ENCODE peak calls at places on chromosomes 5 and 9, in nine cellular contexts. One of them, this sample, is unnamed.

GRCh38 chr5:134451618-134452505 is 40.2 kb upstream of the CDKN2AIPNL start:
- DNase-seq in KBM-7: no peak
- DNase-seq in stimulated activated CD8-positive, alpha-beta memory T cell treated with anti-CD3 and anti-CD28 coated beads, Interleukin-15, amount 100 ng/mL, for 4 hours: no peak
- DNase-seq in esophagus squamous epithelium: no peak
- DNase-seq in T follicular helper cell: no peak
- DNase-seq in sigmoid colon: peak; percentile 78
- DNase-seq in naive thymus-derived CD4-positive, alpha-beta T cell: no peak
- DNase-seq in mucosa of gallbladder: peak; percentile 68
- DNase-seq in foreskin keratinocyte: peak; percentile 46
- DNase-seq in this sample: no peak

GRCh38 chr5:159133041-159133741 is 33.5 kb upstream of the EBF1 start:
- DNase-seq in sigmoid colon: no peak
- DNase-seq in foreskin keratinocyte: peak; percentile 15
- DNase-seq in T follicular helper cell: no peak
- DNase-seq in naive thymus-derived CD4-positive, alpha-beta T cell: no peak
- DNase-seq in esophagus squamous epithelium: no peak
- DNase-seq in stimulated activated CD8-positive, alpha-beta memory T cell treated with anti-CD3 and anti-CD28 coated beads, Interleukin-15, amount 100 ng/mL, for 4 hours: no peak
- DNase-seq in mucosa of gallbladder: no peak
- DNase-seq in KBM-7: peak; percentile 78
- DNase-seq in this sample: no peak

GRCh38 chr5:5209101-5209500 is 69.0 kb downstream of the ADAMTS16 start:
- DNase-seq in KBM-7: no peak
- DNase-seq in foreskin keratinocyte: no peak
- DNase-seq in sigmoid colon: no peak
- DNase-seq in esophagus squamous epithelium: no peak
- DNase-seq in T follicular helper cell: no peak
- DNase-seq in naive thymus-derived CD4-positive, alpha-beta T cell: no peak
- DNase-seq in mucosa of gallbladder: no peak
- DNase-seq in stimulated activated CD8-positive, alpha-beta memory T cell treated with anti-CD3 and anti-CD28 coated beads, Interleukin-15, amount 100 ng/mL, for 4 hours: no peak
- DNase-seq in this sample: no peak

GRCh38 chr9:137550958-137551655 is 572 bp upstream of the MRPL41 start:
- DNase-seq in naive thymus-derived CD4-positive, alpha-beta T cell: peak; percentile 58
- DNase-seq in stimulated activated CD8-positive, alpha-beta memory T cell treated with anti-CD3 and anti-CD28 coated beads, Interleukin-15, amount 100 ng/mL, for 4 hours: no peak
- DNase-seq in T follicular helper cell: no peak
- DNase-seq in KBM-7: peak; percentile 89
- DNase-seq in esophagus squamous epithelium: no peak
- DNase-seq in foreskin keratinocyte: no peak
- DNase-seq in sigmoid colon: no peak
- DNase-seq in mucosa of gallbladder: no peak
- DNase-seq in this sample: no peak

GRCh38 chr5:94849821-94850736 is 231.6 kb downstream of the SLF1 start:
- DNase-seq in esophagus squamous epithelium: no peak
- DNase-seq in mucosa of gallbladder: no peak
- DNase-seq in foreskin keratinocyte: no peak
- DNase-seq in sigmoid colon: no peak
- DNase-seq in stimulated activated CD8-positive, alpha-beta memory T cell treated with anti-CD3 and anti-CD28 coated beads, Interleukin-15, amount 100 ng/mL, for 4 hours: no peak
- DNase-seq in naive thymus-derived CD4-positive, alpha-beta T cell: peak; percentile 10
- DNase-seq in KBM-7: peak; percentile 41
- DNase-seq in T follicular helper cell: peak; percentile 3
- DNase-seq in this sample: peak; percentile 58

GRCh38 chr5:53219174-53219573 is 109.6 kb upstream of the MOCS2 start:
- DNase-seq in stimulated activated CD8-positive, alpha-beta memory T cell treated with anti-CD3 and anti-CD28 coated beads, Interleukin-15, amount 100 ng/mL, for 4 hours: no peak
- DNase-seq in sigmoid colon: no peak
- DNase-seq in T follicular helper cell: no peak
- DNase-seq in mucosa of gallbladder: no peak
- DNase-seq in KBM-7: no peak
- DNase-seq in naive thymus-derived CD4-positive, alpha-beta T cell: no peak
- DNase-seq in esophagus squamous epithelium: no peak
- DNase-seq in foreskin keratinocyte: no peak
- DNase-seq in this sample: no peak

GRCh38 chr5:5078009-5078897 is 61.9 kb upstream of the ADAMTS16 start:
- DNase-seq in stimulated activated CD8-positive, alpha-beta memory T cell treated with anti-CD3 and anti-CD28 coated beads, Interleukin-15, amount 100 ng/mL, for 4 hours: no peak
- DNase-seq in sigmoid colon: no peak
- DNase-seq in naive thymus-derived CD4-positive, alpha-beta T cell: no peak
- DNase-seq in KBM-7: no peak
- DNase-seq in esophagus squamous epithelium: no peak
- DNase-seq in mucosa of gallbladder: no peak
- DNase-seq in T follicular helper cell: no peak
- DNase-seq in foreskin keratinocyte: no peak
- DNase-seq in this sample: no peak

GRCh38 chr5:1883120-1883924 is 597 bp upstream of the IRX4 start:
- DNase-seq in stimulated activated CD8-positive, alpha-beta memory T cell treated with anti-CD3 and anti-CD28 coated beads, Interleukin-15, amount 100 ng/mL, for 4 hours: no peak
- DNase-seq in mucosa of gallbladder: no peak
- DNase-seq in naive thymus-derived CD4-positive, alpha-beta T cell: no peak
- DNase-seq in esophagus squamous epithelium: no peak
- DNase-seq in sigmoid colon: no peak
- DNase-seq in foreskin keratinocyte: no peak
- DNase-seq in KBM-7: no peak
- DNase-seq in T follicular helper cell: no peak
- DNase-seq in this sample: no peak

GRCh38 chr9:109035684-109036423 is 22.6 kb upstream of the CTNNAL1 start:
- DNase-seq in esophagus squamous epithelium: no peak
- DNase-seq in naive thymus-derived CD4-positive, alpha-beta T cell: no peak
- DNase-seq in mucosa of gallbladder: peak; percentile 69
- DNase-seq in KBM-7: no peak
- DNase-seq in sigmoid colon: no peak
- DNase-seq in T follicular helper cell: no peak
- DNase-seq in stimulated activated CD8-positive, alpha-beta memory T cell treated with anti-CD3 and anti-CD28 coated beads, Interleukin-15, amount 100 ng/mL, for 4 hours: no peak
- DNase-seq in foreskin keratinocyte: peak; percentile 65
- DNase-seq in this sample: no peak

GRCh38 chr5:10676224-10676623 is 84.8 kb downstream of the DAP start:
- DNase-seq in esophagus squamous epithelium: no peak
- DNase-seq in naive thymus-derived CD4-positive, alpha-beta T cell: no peak
- DNase-seq in sigmoid colon: no peak
- DNase-seq in T follicular helper cell: no peak
- DNase-seq in foreskin keratinocyte: no peak
- DNase-seq in KBM-7: no peak
- DNase-seq in stimulated activated CD8-positive, alpha-beta memory T cell treated with anti-CD3 and anti-CD28 coated beads, Interleukin-15, amount 100 ng/mL, for 4 hours: no peak
- DNase-seq in mucosa of gallbladder: no peak
- DNase-seq in this sample: no peak

GRCh38 chr9:123217148-123217585 is 51.2 kb downstream of the STRBP start:
- DNase-seq in esophagus squamous epithelium: no peak
- DNase-seq in T follicular helper cell: no peak
- DNase-seq in stimulated activated CD8-positive, alpha-beta memory T cell treated with anti-CD3 and anti-CD28 coated beads, Interleukin-15, amount 100 ng/mL, for 4 hours: no peak
- DNase-seq in naive thymus-derived CD4-positive, alpha-beta T cell: no peak
- DNase-seq in sigmoid colon: no peak
- DNase-seq in mucosa of gallbladder: no peak
- DNase-seq in KBM-7: no peak
- DNase-seq in foreskin keratinocyte: no peak
- DNase-seq in this sample: no peak

GRCh38 chr5:149938791-149939358 is 5.7 kb downstream of the PDE6A start:
- DNase-seq in stimulated activated CD8-positive, alpha-beta memory T cell treated with anti-CD3 and anti-CD28 coated beads, Interleukin-15, amount 100 ng/mL, for 4 hours: no peak
- DNase-seq in naive thymus-derived CD4-positive, alpha-beta T cell: no peak
- DNase-seq in foreskin keratinocyte: peak; percentile 92
- DNase-seq in KBM-7: no peak
- DNase-seq in sigmoid colon: no peak
- DNase-seq in T follicular helper cell: no peak
- DNase-seq in esophagus squamous epithelium: no peak
- DNase-seq in mucosa of gallbladder: no peak
- DNase-seq in this sample: no peak

GRCh38 chr5:1310118-1310517 is 15.2 kb upstream of the TERT start:
- DNase-seq in KBM-7: no peak
- DNase-seq in sigmoid colon: no peak
- DNase-seq in mucosa of gallbladder: no peak
- DNase-seq in esophagus squamous epithelium: no peak
- DNase-seq in stimulated activated CD8-positive, alpha-beta memory T cell treated with anti-CD3 and anti-CD28 coated beads, Interleukin-15, amount 100 ng/mL, for 4 hours: no peak
- DNase-seq in T follicular helper cell: no peak
- DNase-seq in foreskin keratinocyte: no peak
- DNase-seq in naive thymus-derived CD4-positive, alpha-beta T cell: no peak
- DNase-seq in this sample: no peak

GRCh38 chr5:81207009-81207408 is 26.1 kb upstream of the CKMT2 start:
- DNase-seq in sigmoid colon: no peak
- DNase-seq in esophagus squamous epithelium: no peak
- DNase-seq in mucosa of gallbladder: no peak
- DNase-seq in foreskin keratinocyte: no peak
- DNase-seq in T follicular helper cell: no peak
- DNase-seq in stimulated activated CD8-positive, alpha-beta memory T cell treated with anti-CD3 and anti-CD28 coated beads, Interleukin-15, amount 100 ng/mL, for 4 hours: no peak
- DNase-seq in naive thymus-derived CD4-positive, alpha-beta T cell: no peak
- DNase-seq in KBM-7: peak; percentile 18
- DNase-seq in this sample: no peak